ENCODE peak calls at places on chromosomes 4 and X, in five cellular contexts. C, K, U, W and Z are unnamed samples.

GRCh38 chr4:5976921-5977320 is 41.3 kb downstream of the C4orf50 start:
- DNase-seq in C (no peak), K (no peak), U (no peak), W (no peak), Z (no peak)

GRCh38 chr4:8770518-8771257 is 101.0 kb downstream of the HMX1 start:
- DNase-seq in C (no peak), K (peak), U (no peak), W (peak), Z (no peak)

GRCh38 chr4:85681194-85681803 is 206.3 kb downstream of the ARHGAP24 start:
- DNase-seq in C (peak), K (peak), U (no peak), W (no peak), Z (no peak)

GRCh38 chr4:2800691-2801596 is 8.1 kb downstream of the SH3BP2 start:
- DNase-seq in C (peak), K (peak), U (no peak), W (peak), Z (peak)

GRCh38 chr4:26520728-26521442 is 30.6 kb upstream of the CCKAR start:
- DNase-seq in C (no peak), K (no peak), U (no peak), W (no peak), Z (peak)

GRCh38 chr4:56308384-56308783 is 78.9 kb downstream of the AASDH start:
- DNase-seq in C (no peak), K (no peak), U (no peak), W (no peak), Z (no peak)

GRCh38 chr4:112747035-112747434 is 110.1 kb downstream of the LARP7 start:
- DNase-seq in C (no peak), K (no peak), U (no peak), W (peak), Z (no peak)

GRCh38 chrX:2512501-2512900 is 11.7 kb upstream of the DHRSX start:
- DNase-seq in C (no peak), K (no peak), U (no peak), W (no peak), Z (no peak)

GRCh38 chr4:5958199-5958735 is 60.0 kb downstream of the C4orf50 start:
- DNase-seq in C (no peak), K (no peak), U (no peak), W (no peak), Z (no peak)

GRCh38 chrX:153474718-153475117 is 4.3 kb upstream of the HAUS7 start:
- DNase-seq in C (peak), K (peak), U (peak), W (peak), Z (peak)

GRCh38 chr4:118772149-118773081 is 63.5 kb downstream of the SEC24D start:
- DNase-seq in C (no peak), K (no peak), U (peak), W (peak), Z (no peak)
- H3K4me3 ChIP-seq in C (no peak), K (peak), U (no peak), W (no peak), Z (no peak)

DNA sequence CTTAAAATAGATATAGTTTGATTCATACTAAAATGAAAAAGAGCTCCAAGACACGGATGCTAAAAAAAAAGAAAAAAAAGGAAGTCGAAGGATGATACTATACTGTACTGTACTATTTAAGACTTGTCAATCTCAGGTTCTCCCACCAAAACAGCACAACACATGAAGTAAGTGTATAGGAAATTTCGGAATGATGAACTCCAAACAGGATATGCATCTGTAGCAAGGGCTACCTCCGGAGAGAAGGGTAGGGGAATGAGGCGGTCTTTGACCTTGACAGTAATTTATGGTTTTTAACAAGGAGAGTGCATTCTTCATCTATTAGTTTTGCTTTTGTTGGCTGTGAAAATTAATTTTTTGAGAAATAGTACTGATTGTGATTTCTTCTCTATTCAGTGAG is 541 bp upstream of the FIP1L1 start:
- DNase-seq in C (no peak), K (no peak), U (no peak), W (peak), Z (no peak)
- H3K4me3 ChIP-seq in C (peak), K (no peak), U (peak), W (peak), Z (peak)

GRCh38 chr4:185966549-185966948 is 102.4 kb upstream of the TLR3 start:
- DNase-seq in C (no peak), K (no peak), U (no peak), W (no peak), Z (no peak)

GRCh38 chr4:185969657-185970056 is 99.3 kb upstream of the TLR3 start:
- DNase-seq in C (no peak), K (no peak), U (no peak), W (no peak), Z (no peak)

GRCh38 chr4:185966997-185967775 is 101.8 kb upstream of the TLR3 start:
- DNase-seq in C (no peak), K (no peak), U (no peak), W (no peak), Z (no peak)

DNA sequence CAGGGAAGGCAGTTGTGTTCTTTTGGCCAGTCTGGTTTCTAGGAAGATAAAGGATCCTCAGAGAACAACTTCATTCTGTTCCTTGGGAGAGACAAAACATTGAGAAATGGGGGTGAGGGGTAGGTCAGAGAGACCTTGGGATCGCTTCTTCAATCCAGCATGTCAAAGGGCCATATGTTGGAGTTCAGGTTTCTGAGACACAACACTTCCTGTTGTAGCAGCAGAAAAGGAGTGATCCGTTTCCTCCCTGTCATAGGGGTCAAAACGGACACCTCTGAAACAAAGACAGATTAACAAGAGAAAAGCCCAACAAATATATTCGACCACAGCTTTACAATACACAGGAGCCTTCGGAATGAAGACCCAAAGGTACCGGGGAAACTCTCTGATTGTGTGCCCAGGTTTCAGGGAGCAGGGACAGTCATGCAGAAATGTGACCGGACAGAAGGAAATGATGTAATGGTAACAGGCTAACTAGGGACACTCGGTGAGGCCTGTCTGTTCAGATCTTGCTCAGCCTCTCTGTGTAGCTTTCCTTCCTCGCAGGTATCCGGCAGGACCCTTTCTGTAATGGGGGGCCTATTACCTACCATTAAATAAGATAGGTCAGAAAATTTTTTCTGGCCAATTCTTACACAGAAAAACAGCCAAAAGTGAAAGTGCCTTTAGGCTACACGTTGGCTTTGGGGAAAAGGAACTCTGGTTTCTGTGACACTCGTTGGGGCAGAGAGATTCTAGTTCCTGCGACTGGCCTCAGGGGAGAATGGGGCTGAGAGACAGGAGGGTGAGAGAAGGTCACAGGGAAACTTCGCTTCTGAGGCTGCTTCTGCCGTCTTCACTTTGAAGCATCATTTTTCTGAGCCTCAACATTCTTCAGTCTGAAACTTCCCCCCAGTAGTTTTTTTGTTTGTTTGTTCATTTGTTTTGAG is 103.2 kb upstream of the TLR3 start:
- DNase-seq in C (no peak), K (no peak), U (no peak), W (no peak), Z (no peak)
- H3K4me3 ChIP-seq in C (no peak), K (no peak), U (no peak), W (no peak), Z (no peak)

GRCh38 chr4:98773638-98774037 is 115.2 kb upstream of the TSPAN5 start:
- DNase-seq in C (no peak), K (no peak), U (no peak), W (no peak), Z (no peak)
- H3K4me3 ChIP-seq in C (no peak), K (no peak), U (no peak), W (no peak), Z (no peak)

DNA sequence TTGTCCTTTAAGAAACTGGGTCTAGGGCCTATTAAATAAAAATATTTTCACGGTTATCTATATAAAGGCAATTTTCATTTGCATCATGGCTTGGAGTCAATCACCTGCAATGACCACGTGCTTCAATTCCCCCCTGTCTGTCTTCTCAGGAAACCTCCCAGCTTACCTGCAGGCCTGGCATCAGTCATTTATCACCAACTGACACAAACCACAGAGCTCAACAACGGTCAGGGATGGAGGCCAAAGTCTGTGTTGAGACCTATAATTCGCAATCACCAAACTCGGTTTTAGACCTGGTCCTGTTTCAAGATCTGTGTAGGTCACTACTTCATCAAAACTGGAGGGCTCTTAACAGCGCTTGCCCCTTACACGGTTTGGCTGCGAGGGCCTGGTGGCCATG is 1.9 kb downstream of the SLC9A7 start:
- DNase-seq in C (no peak), K (no peak), U (no peak), W (no peak), Z (no peak)
- H3K4me3 ChIP-seq in C (no peak), K (no peak), U (no peak), W (peak), Z (no peak)

DNA sequence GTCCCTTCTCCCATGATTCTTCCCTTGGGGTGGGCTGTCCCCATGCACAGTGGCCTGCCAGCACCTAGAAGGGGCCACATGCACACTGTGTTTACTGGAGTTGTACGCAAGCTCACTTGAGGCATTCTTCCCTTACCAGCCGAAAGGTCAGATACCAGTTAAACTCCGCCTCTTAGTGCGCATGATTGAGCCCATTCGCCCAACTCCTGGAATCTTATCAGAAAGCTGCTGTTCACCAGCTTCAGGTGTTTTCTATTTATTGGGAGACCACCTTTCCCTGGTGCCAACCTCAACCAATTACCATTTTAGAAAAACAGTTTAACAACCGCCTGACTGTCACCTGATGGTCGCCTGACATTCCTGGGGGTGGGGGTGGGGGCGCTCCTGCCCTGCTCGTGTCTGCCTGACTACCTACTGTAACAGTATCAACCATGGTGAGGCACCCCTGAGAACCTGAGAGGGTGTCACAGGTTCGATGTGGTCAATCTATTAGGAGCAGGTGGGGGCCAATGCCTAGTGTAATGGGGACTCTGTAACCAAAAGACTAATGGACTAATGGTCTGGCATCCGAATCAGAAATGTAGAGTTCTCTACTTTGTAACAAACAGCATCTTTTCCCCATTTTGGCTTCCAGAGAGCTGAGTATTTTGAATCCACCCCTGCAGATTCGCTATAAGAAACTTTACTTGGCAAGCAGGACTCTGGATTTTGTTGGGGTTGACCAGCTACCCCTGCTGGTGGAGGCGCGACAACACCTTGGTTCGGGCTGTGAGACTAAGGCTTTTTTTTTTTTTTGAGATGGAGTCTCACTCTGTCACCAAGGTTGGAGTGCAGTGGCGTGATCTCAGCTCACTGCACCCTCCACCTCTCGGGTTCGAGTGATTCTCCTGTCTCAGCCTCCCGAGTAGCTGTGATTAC is 58.3 kb upstream of the ZNF157 start:
- DNase-seq in C (peak), K (no peak), U (peak), W (peak), Z (peak)
- H3K4me3 ChIP-seq in C (no peak), K (no peak), U (no peak), W (no peak), Z (no peak)

GRCh38 chrX:25007059-25008053 is 8.4 kb downstream of the ARX start:
- DNase-seq in C (no peak), K (no peak), U (no peak), W (peak), Z (no peak)
- H3K4me3 ChIP-seq in C (no peak), K (no peak), U (no peak), W (peak), Z (no peak)

GRCh38 chr4:31737419-31737818 is 1017.2 kb downstream of the PCDH7 start:
- DNase-seq in C (no peak), K (no peak), U (no peak), W (no peak), Z (no peak)
- H3K4me3 ChIP-seq in C (no peak), K (no peak), U (no peak), W (no peak), Z (no peak)

DNA sequence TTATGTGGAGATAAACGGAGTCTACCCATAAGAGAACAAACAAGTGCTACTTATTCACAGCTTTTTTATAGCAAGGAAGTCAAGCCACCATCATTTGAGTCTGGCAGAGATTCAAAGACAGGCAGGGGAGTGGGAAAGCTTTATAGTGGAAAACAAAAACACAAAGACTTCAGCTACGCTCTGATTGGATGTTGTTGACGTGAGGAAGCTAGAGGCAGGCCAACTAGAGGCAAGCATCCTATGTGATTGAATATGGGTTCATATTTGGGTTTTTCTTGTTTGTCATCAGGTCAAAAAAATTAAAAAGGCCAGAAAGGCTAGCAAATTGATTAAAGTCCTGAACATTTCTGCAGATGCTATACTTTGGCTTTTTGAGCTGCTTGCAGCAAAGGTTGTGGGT is 709 bp upstream of the TCEAL4 start:
- DNase-seq in C (no peak), K (no peak), U (no peak), W (peak), Z (no peak)
- H3K4me3 ChIP-seq in C (no peak), K (no peak), U (no peak), W (peak), Z (peak)